ENCODE peak calls at places on chromosome 20, in eight cellular contexts. L is cardiac fibroblast; Z is AG04450; D is HTR-8/SVneo; G is NCI-H1417; H is fibroblast of the aortic adventitia; R is natural killer cell; U is activated CD4-positive, alpha-beta memory T cell treated with anti-CD3 and anti-CD28 coated beads, Interleukin-2, amount 10 ng/mL, durations not matched to agents 7 days and 5 days. B is an unnamed sample.

GRCh38 chr20:62356948-62357667 is 10.0 kb downstream of the LAMA5 start:
- DNase-seq in L (peak), Z (no peak), D (peak), G (peak), H (peak), R (no peak), U (no peak), B (peak)

GRCh38 chr20:15918631-15919030 is 654.6 kb downstream of the KIF16B start:
- DNase-seq in L (no peak), Z (no peak), D (no peak), G (no peak), H (no peak), R (no peak), U (no peak), B (no peak)

GRCh38 chr20:57593134-57593886 is 26.9 kb downstream of the ZBP1 start:
- DNase-seq in L (no peak), Z (no peak), D (no peak), G (peak), H (no peak), R (no peak), U (no peak), B (no peak)

GRCh38 chr20:61668771-61669503 is 396.7 kb downstream of the TAF4 start:
- DNase-seq in L (no peak), Z (no peak), D (no peak), G (no peak), H (no peak), R (no peak), U (no peak), B (no peak)

GRCh38 chr20:20824924-20825584 is 112.6 kb upstream of the RALGAPA2 start:
- DNase-seq in L (peak), Z (no peak), D (peak), G (peak), H (peak), R (peak), U (peak), B (peak)

GRCh38 chr20:45044084-45044573 is 56.8 kb downstream of the KCNS1 start:
- DNase-seq in L (peak), Z (peak), D (peak), G (peak), H (peak), R (no peak), U (peak), B (peak)

GRCh38 chr20:44762466-44763140 is 16.9 kb downstream of the KCNK15 start:
- DNase-seq in L (no peak), Z (no peak), D (no peak), G (peak), H (peak), R (no peak), U (no peak), B (no peak)

GRCh38 chr20:45406260-45407066 is 1.6 kb upstream of the DBNDD2 start:
- DNase-seq in L (peak), Z (no peak), D (peak), G (peak), H (peak), R (no peak), U (peak), B (peak)

GRCh38 chr20:9214676-9215075 is 145.8 kb downstream of the PLCB4 start:
- DNase-seq in L (peak), Z (peak), D (peak), G (no peak), H (peak), R (no peak), U (no peak), B (peak)

GRCh38 chr20:48541581-48542071 is 286.2 kb downstream of the PREX1 start:
- DNase-seq in L (no peak), Z (no peak), D (no peak), G (no peak), H (no peak), R (no peak), U (no peak), B (no peak)

GRCh38 chr20:52812231-52812847 is 159.8 kb upstream of the TSHZ2 start:
- DNase-seq in L (no peak), Z (no peak), D (no peak), G (no peak), H (no peak), R (no peak), U (no peak), B (peak)

GRCh38 chr20:35246723-35247122 is 20.2 kb downstream of the MMP24 start:
- DNase-seq in L (no peak), Z (no peak), D (no peak), G (no peak), H (no peak), R (no peak), U (no peak), B (no peak)

GRCh38 chr20:46554850-46555249 is 4.4 kb upstream of the OCSTAMP start:
- DNase-seq in L (no peak), Z (no peak), D (no peak), G (no peak), H (no peak), R (no peak), U (no peak), B (no peak)

GRCh38 chr20:39775110-39775509 is 813.0 kb downstream of the DHX35 start:
- DNase-seq in L (peak), Z (no peak), D (no peak), G (no peak), H (peak), R (no peak), U (no peak), B (peak)

B was measured in fibroblast of mammary gland.